ENCODE peak calls at places on chromosomes 1 and 21, in four cellular contexts. One of them, this sample, is unnamed.

GRCh38 chr1:66623812-66624211 is 89.9 kb downstream of the SGIP1 start:
- DNase-seq in fibroblast of villous mesenchyme: peak
- DNase-seq in GM23338: no peak
- DNase-seq in CD8-positive, alpha-beta T cell: no peak
- DNase-seq in this sample: no peak

GRCh38 chr1:98103617-98104284 is 182.9 kb upstream of the DPYD start:
- DNase-seq in GM23338: peak
- DNase-seq in CD8-positive, alpha-beta T cell: no peak
- DNase-seq in fibroblast of villous mesenchyme: no peak
- DNase-seq in this sample: peak

GRCh38 chr1:226287587-226287986 is 21.4 kb downstream of the LIN9 start:
- DNase-seq in fibroblast of villous mesenchyme: peak
- DNase-seq in GM23338: no peak
- DNase-seq in CD8-positive, alpha-beta T cell: no peak
- DNase-seq in this sample: no peak

GRCh38 chr1:45473302-45473701 is 17.7 kb downstream of the TESK2 start:
- DNase-seq in CD8-positive, alpha-beta T cell: no peak
- DNase-seq in fibroblast of villous mesenchyme: no peak
- DNase-seq in GM23338: no peak
- DNase-seq in this sample: no peak

GRCh38 chr1:160056648-160057169 is 13.3 kb downstream of the KCNJ10 start:
- DNase-seq in CD8-positive, alpha-beta T cell: no peak
- DNase-seq in GM23338: no peak
- DNase-seq in fibroblast of villous mesenchyme: no peak
- DNase-seq in this sample: no peak

GRCh38 chr1:85276290-85277026 is at the start of gene BCL10:
- DNase-seq in GM23338: peak
- DNase-seq in fibroblast of villous mesenchyme: peak
- DNase-seq in CD8-positive, alpha-beta T cell: peak
- DNase-seq in this sample: peak

GRCh38 chr21:32371913-32372314 is 20.9 kb downstream of the URB1 start:
- DNase-seq in GM23338: no peak
- DNase-seq in fibroblast of villous mesenchyme: peak
- DNase-seq in CD8-positive, alpha-beta T cell: no peak
- DNase-seq in this sample: peak

GRCh38 chr1:53765656-53766055 is 26.7 kb upstream of the GLIS1 start:
- DNase-seq in GM23338: no peak
- DNase-seq in CD8-positive, alpha-beta T cell: no peak
- DNase-seq in fibroblast of villous mesenchyme: peak
- DNase-seq in this sample: no peak

GRCh38 chr1:172429324-172430127 is 9.0 kb downstream of the C1orf105 start:
- DNase-seq in fibroblast of villous mesenchyme: peak
- DNase-seq in CD8-positive, alpha-beta T cell: no peak
- DNase-seq in GM23338: peak
- DNase-seq in this sample: peak

GRCh38 chr1:97820470-97821188 is 100.2 kb downstream of the DPYD start:
- DNase-seq in fibroblast of villous mesenchyme: peak
- DNase-seq in CD8-positive, alpha-beta T cell: no peak
- DNase-seq in GM23338: peak
- DNase-seq in this sample: peak

GRCh38 chr1:200448034-200448762 is 38.4 kb upstream of the ZNF281 start:
- DNase-seq in GM23338: no peak
- DNase-seq in CD8-positive, alpha-beta T cell: no peak
- DNase-seq in fibroblast of villous mesenchyme: no peak
- DNase-seq in this sample: no peak

GRCh38 chr1:25631750-25632495 is 15.3 kb downstream of the MAN1C1 start:
- DNase-seq in CD8-positive, alpha-beta T cell: peak
- DNase-seq in GM23338: no peak
- DNase-seq in fibroblast of villous mesenchyme: peak
- DNase-seq in this sample: no peak

GRCh38 chr1:157315544-157315943 is 177.3 kb upstream of the ETV3 start:
- DNase-seq in GM23338: no peak
- DNase-seq in CD8-positive, alpha-beta T cell: no peak
- DNase-seq in fibroblast of villous mesenchyme: no peak
- DNase-seq in this sample: no peak

GRCh38 chr21:39314155-39315027 is 959 bp upstream of the BRWD1 start:
- DNase-seq in fibroblast of villous mesenchyme: peak
- DNase-seq in CD8-positive, alpha-beta T cell: no peak
- DNase-seq in GM23338: peak
- DNase-seq in this sample: peak

GRCh38 chr21:41699311-41699710 is 67.5 kb downstream of the RIPK4 start:
- DNase-seq in CD8-positive, alpha-beta T cell: no peak
- DNase-seq in fibroblast of villous mesenchyme: no peak
- DNase-seq in GM23338: no peak
- DNase-seq in this sample: no peak

GRCh38 chr1:175520186-175520585 is 223.2 kb downstream of the TNR start:
- DNase-seq in CD8-positive, alpha-beta T cell: no peak
- DNase-seq in fibroblast of villous mesenchyme: no peak
- DNase-seq in GM23338: no peak
- DNase-seq in this sample: peak

GRCh38 chr1:44237721-44238457 is 24.6 kb downstream of the DMAP1 start:
- DNase-seq in GM23338: peak
- DNase-seq in fibroblast of villous mesenchyme: peak
- DNase-seq in CD8-positive, alpha-beta T cell: peak
- DNase-seq in this sample: no peak

GRCh38 chr1:33866286-33866685 is 2.4 kb downstream of the HMGB4 start:
- DNase-seq in GM23338: no peak
- DNase-seq in fibroblast of villous mesenchyme: no peak
- DNase-seq in CD8-positive, alpha-beta T cell: no peak
- DNase-seq in this sample: no peak

GRCh38 chr1:147545133-147545532 is 3.8 kb downstream of the BCL9 start:
- DNase-seq in CD8-positive, alpha-beta T cell: peak
- DNase-seq in GM23338: peak
- DNase-seq in fibroblast of villous mesenchyme: no peak
- DNase-seq in this sample: peak

GRCh38 chr1:14626869-14627607 is 28.6 kb downstream of the KAZN start:
- DNase-seq in fibroblast of villous mesenchyme: peak
- DNase-seq in GM23338: peak
- DNase-seq in CD8-positive, alpha-beta T cell: no peak
- DNase-seq in this sample: peak

GRCh38 chr1:155127672-155128468 is at the start of gene EFNA1:
- DNase-seq in fibroblast of villous mesenchyme: peak
- DNase-seq in GM23338: peak
- DNase-seq in CD8-positive, alpha-beta T cell: peak
- DNase-seq in this sample: peak

GRCh38 chr1:150971583-150972416 is 2.8 kb downstream of the CERS2 start:
- DNase-seq in CD8-positive, alpha-beta T cell: no peak
- DNase-seq in GM23338: peak
- DNase-seq in fibroblast of villous mesenchyme: peak
- DNase-seq in this sample: no peak

DNA sequence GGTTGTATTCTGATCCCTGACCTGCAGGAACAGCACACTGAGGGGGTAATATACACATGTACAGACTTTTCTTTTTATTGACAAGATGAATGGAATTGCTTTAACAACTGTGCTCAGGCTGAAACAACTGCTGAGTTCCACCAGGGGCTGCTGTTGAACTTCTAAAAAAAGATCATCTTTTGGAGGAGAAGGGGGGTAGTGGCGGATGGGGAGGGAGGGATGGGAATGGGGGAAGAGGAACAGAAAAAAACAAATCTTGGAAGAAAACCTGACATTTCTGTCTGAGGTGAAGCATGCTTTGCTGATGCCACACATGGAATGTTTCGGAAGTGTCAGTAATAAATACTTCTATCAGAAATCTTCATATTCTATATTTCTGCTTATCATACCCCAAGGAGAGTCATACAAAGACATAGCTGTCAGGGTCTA is 75.0 kb downstream of the RWDD3 start:
- DNase-seq in CD8-positive, alpha-beta T cell: no peak
- DNase-seq in fibroblast of villous mesenchyme: peak
- DNase-seq in GM23338: peak
- DNase-seq in this sample: peak
- TF ChIP-seq CTCF in CD8-positive, alpha-beta T cell: no peak
- TF ChIP-seq CTCF in fibroblast of villous mesenchyme: peak
- TF ChIP-seq CTCF in GM23338: peak
- TF ChIP-seq CTCF in this sample: peak

DNA sequence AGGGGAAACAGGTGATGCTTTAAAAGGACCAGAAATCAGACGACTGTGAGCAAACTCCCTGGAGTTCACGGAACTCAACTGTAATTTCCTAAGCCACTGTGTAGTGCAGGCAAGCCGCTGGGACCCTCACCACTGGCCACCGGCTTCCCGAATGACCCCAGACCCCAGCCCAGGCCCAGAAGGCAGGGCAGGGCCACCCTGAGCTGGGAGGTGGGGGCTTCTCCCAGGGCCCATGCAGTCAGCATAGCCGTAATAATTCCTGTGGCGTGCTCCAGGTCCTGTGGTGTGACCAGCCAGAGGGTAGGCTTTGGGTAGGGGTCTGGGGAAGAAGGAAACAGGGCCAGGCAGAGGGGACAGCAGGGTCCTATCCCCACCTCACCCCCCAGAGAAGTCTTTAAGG is 3.5 kb upstream of the ARF1 start:
- DNase-seq in GM23338: no peak
- DNase-seq in CD8-positive, alpha-beta T cell: no peak
- DNase-seq in fibroblast of villous mesenchyme: no peak
- DNase-seq in this sample: no peak
- H3K4me3 ChIP-seq in GM23338: no peak
- H3K4me3 ChIP-seq in CD8-positive, alpha-beta T cell: no peak
- H3K4me3 ChIP-seq in fibroblast of villous mesenchyme: no peak
- H3K4me3 ChIP-seq in this sample: no peak

DNA sequence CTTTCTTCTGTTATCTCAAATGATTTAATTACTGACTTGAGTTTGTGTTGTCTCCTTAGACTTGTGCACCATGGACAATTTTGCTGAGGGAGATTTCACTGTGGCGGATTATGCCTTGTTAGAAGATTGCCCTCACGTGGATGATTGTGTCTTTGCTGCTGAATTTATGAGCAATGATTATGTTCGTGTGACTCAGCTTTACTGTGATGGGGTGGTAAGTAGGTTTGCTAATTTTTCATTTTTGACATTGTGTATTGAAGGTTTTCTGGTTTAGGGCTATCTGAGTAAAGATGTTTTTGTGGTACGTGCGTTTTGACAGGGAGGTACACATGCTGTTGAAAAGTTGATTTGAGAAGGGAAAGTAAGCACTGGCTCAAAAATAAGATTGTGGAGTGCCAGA is 14.1 kb downstream of the TTC3 start:
- DNase-seq in fibroblast of villous mesenchyme: peak
- DNase-seq in CD8-positive, alpha-beta T cell: no peak
- DNase-seq in GM23338: peak
- DNase-seq in this sample: peak
- TF ChIP-seq CTCF in fibroblast of villous mesenchyme: peak
- TF ChIP-seq CTCF in CD8-positive, alpha-beta T cell: peak
- TF ChIP-seq CTCF in GM23338: peak
- TF ChIP-seq CTCF in this sample: peak

GRCh38 chr1:65278344-65279091 is 30.8 kb upstream of the DNAJC6 start:
- DNase-seq in fibroblast of villous mesenchyme: peak
- DNase-seq in CD8-positive, alpha-beta T cell: no peak
- DNase-seq in GM23338: peak
- DNase-seq in this sample: no peak
- H3K4me3 ChIP-seq in fibroblast of villous mesenchyme: no peak
- H3K4me3 ChIP-seq in CD8-positive, alpha-beta T cell: no peak
- H3K4me3 ChIP-seq in GM23338: peak
- H3K4me3 ChIP-seq in this sample: no peak

GRCh38 chr1:87117761-87118160 is 203.3 kb downstream of the HS2ST1 start:
- DNase-seq in GM23338: no peak
- DNase-seq in CD8-positive, alpha-beta T cell: no peak
- DNase-seq in fibroblast of villous mesenchyme: no peak
- DNase-seq in this sample: no peak

GRCh38 chr1:87119741-87120140 is 205.3 kb downstream of the HS2ST1 start:
- DNase-seq in CD8-positive, alpha-beta T cell: no peak
- DNase-seq in fibroblast of villous mesenchyme: no peak
- DNase-seq in GM23338: no peak
- DNase-seq in this sample: peak

GRCh38 chr1:87123610-87124009 is 205.1 kb upstream of the LMO4 start:
- DNase-seq in fibroblast of villous mesenchyme: no peak
- DNase-seq in GM23338: no peak
- DNase-seq in CD8-positive, alpha-beta T cell: no peak
- DNase-seq in this sample: no peak

GRCh38 chr1:87121732-87122163 is 206.9 kb upstream of the LMO4 start:
- DNase-seq in fibroblast of villous mesenchyme: peak
- DNase-seq in GM23338: no peak
- DNase-seq in CD8-positive, alpha-beta T cell: no peak
- DNase-seq in this sample: no peak

DNA sequence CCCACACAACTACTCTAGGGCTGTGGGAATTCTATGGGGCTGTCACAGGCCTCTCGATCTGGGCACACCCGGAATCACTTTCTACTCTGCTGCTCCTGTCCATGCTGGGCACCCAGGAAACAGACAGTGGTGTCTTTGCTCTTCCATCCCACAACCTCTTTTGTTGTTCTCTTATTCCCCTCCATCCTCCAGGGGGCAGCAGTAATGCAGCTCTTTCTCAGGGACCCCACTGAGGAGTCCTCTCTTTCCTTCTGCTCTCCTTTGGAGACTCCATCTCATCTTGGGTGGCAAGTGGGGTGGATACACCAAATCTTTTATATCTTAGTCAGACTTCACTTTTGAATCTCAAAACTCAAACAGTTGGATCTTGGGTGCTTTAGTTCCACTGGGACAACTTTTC is 206.3 kb downstream of the HS2ST1 start:
- DNase-seq in CD8-positive, alpha-beta T cell: no peak
- DNase-seq in GM23338: peak
- DNase-seq in fibroblast of villous mesenchyme: no peak
- DNase-seq in this sample: no peak
- TF ChIP-seq CTCF in CD8-positive, alpha-beta T cell: no peak
- TF ChIP-seq CTCF in GM23338: peak
- TF ChIP-seq CTCF in fibroblast of villous mesenchyme: peak
- TF ChIP-seq CTCF in this sample: peak

This sample was measured in epithelial cell of esophagus.